ENCODE peak calls at places on chromosomes 11 and 22, in four cellular contexts. One of them, this sample, is unnamed.

GRCh38 chr11:88523362-88524028 is 186.0 kb upstream of the CTSC start:
- DNase-seq in HCT116: no peak
- DNase-seq in body of pancreas: no peak
- DNase-seq in fibroblast of the aortic adventitia: peak
- DNase-seq in this sample: peak

GRCh38 chr11:8603696-8604077 is 9.7 kb upstream of the STK33 start:
- DNase-seq in fibroblast of the aortic adventitia: no peak
- DNase-seq in HCT116: no peak
- DNase-seq in body of pancreas: no peak
- DNase-seq in this sample: no peak

GRCh38 chr11:120217941-120218694 is 7.3 kb downstream of the OAF start:
- DNase-seq in body of pancreas: peak
- DNase-seq in fibroblast of the aortic adventitia: no peak
- DNase-seq in HCT116: no peak
- DNase-seq in this sample: no peak

GRCh38 chr11:73412308-73412707 is 36.1 kb downstream of the RELT start:
- DNase-seq in HCT116: no peak
- DNase-seq in body of pancreas: no peak
- DNase-seq in fibroblast of the aortic adventitia: no peak
- DNase-seq in this sample: peak

GRCh38 chr11:69241075-69241740 is 52.7 kb upstream of the MYEOV start:
- DNase-seq in body of pancreas: no peak
- DNase-seq in fibroblast of the aortic adventitia: no peak
- DNase-seq in HCT116: no peak
- DNase-seq in this sample: no peak

GRCh38 chr11:17564687-17565042 is 17.6 kb downstream of the OTOG start:
- DNase-seq in HCT116: no peak
- DNase-seq in fibroblast of the aortic adventitia: no peak
- DNase-seq in body of pancreas: no peak
- DNase-seq in this sample: no peak

GRCh38 chr22:17706451-17706900 is 67.8 kb downstream of the BID start:
- DNase-seq in fibroblast of the aortic adventitia: peak
- DNase-seq in body of pancreas: peak
- DNase-seq in HCT116: peak
- DNase-seq in this sample: peak

GRCh38 chr22:18954941-18955571 is 19.0 kb upstream of the PRODH start:
- DNase-seq in fibroblast of the aortic adventitia: no peak
- DNase-seq in body of pancreas: no peak
- DNase-seq in HCT116: no peak
- DNase-seq in this sample: no peak

GRCh38 chr11:17719940-17720795 is 797 bp downstream of the MYOD1 start:
- DNase-seq in HCT116: no peak
- DNase-seq in body of pancreas: no peak
- DNase-seq in fibroblast of the aortic adventitia: no peak
- DNase-seq in this sample: peak

GRCh38 chr11:66313321-66314185 is 3.3 kb downstream of the CD248 start:
- DNase-seq in fibroblast of the aortic adventitia: peak
- DNase-seq in HCT116: no peak
- DNase-seq in body of pancreas: no peak
- DNase-seq in this sample: peak

GRCh38 chr11:41497974-41498373 is 38.5 kb upstream of the LRRC4C start:
- DNase-seq in fibroblast of the aortic adventitia: peak
- DNase-seq in HCT116: no peak
- DNase-seq in body of pancreas: no peak
- DNase-seq in this sample: peak

GRCh38 chr22:23519442-23520177 is 60.5 kb downstream of the IGLL1 start:
- DNase-seq in fibroblast of the aortic adventitia: no peak
- DNase-seq in HCT116: no peak
- DNase-seq in body of pancreas: no peak
- DNase-seq in this sample: no peak

GRCh38 chr11:36149538-36150242 is 139.5 kb downstream of the COMMD9 start:
- DNase-seq in body of pancreas: peak
- DNase-seq in HCT116: peak
- DNase-seq in fibroblast of the aortic adventitia: peak
- DNase-seq in this sample: peak

GRCh38 chr11:8283510-8284272 is 20.0 kb upstream of the LMO1 start:
- DNase-seq in body of pancreas: peak
- DNase-seq in HCT116: no peak
- DNase-seq in fibroblast of the aortic adventitia: no peak
- DNase-seq in this sample: no peak

GRCh38 chr11:113896156-113896879 is 8.3 kb upstream of the HTR3B start:
- DNase-seq in body of pancreas: peak
- DNase-seq in HCT116: peak
- DNase-seq in fibroblast of the aortic adventitia: peak
- DNase-seq in this sample: peak

GRCh38 chr11:44955019-44955738 is 4.5 kb upstream of the TP53I11 start:
- DNase-seq in HCT116: no peak
- DNase-seq in body of pancreas: no peak
- DNase-seq in fibroblast of the aortic adventitia: peak
- DNase-seq in this sample: peak

GRCh38 chr11:78203184-78203583 is 14.5 kb downstream of the USP35 start:
- DNase-seq in HCT116: no peak
- DNase-seq in body of pancreas: peak
- DNase-seq in fibroblast of the aortic adventitia: no peak
- DNase-seq in this sample: no peak

GRCh38 chr11:104408630-104409029 is 244.7 kb upstream of the PDGFD start:
- DNase-seq in fibroblast of the aortic adventitia: no peak
- DNase-seq in body of pancreas: no peak
- DNase-seq in HCT116: no peak
- DNase-seq in this sample: no peak

GRCh38 chr11:2109541-2110019 is 29.6 kb downstream of the IGF2 start:
- DNase-seq in HCT116: no peak
- DNase-seq in body of pancreas: no peak
- DNase-seq in fibroblast of the aortic adventitia: no peak
- DNase-seq in this sample: no peak
- H3K4me3 ChIP-seq in HCT116: no peak
- H3K4me3 ChIP-seq in body of pancreas: no peak
- H3K4me3 ChIP-seq in fibroblast of the aortic adventitia: no peak
- H3K4me3 ChIP-seq in this sample: no peak

GRCh38 chr11:61589961-61590360 is 9.1 kb upstream of the SYT7 start:
- DNase-seq in fibroblast of the aortic adventitia: no peak
- DNase-seq in HCT116: no peak
- DNase-seq in body of pancreas: no peak
- DNase-seq in this sample: no peak

GRCh38 chr11:61585115-61585514 is 4.2 kb upstream of the SYT7 start:
- DNase-seq in fibroblast of the aortic adventitia: no peak
- DNase-seq in body of pancreas: no peak
- DNase-seq in HCT116: no peak
- DNase-seq in this sample: no peak

GRCh38 chr11:61587541-61587941 is 6.7 kb upstream of the SYT7 start:
- DNase-seq in HCT116: no peak
- DNase-seq in fibroblast of the aortic adventitia: peak
- DNase-seq in body of pancreas: peak
- DNase-seq in this sample: no peak

GRCh38 chr11:61586792-61587430 is 6.0 kb upstream of the SYT7 start:
- DNase-seq in HCT116: no peak
- DNase-seq in fibroblast of the aortic adventitia: no peak
- DNase-seq in body of pancreas: no peak
- DNase-seq in this sample: no peak

DNA sequence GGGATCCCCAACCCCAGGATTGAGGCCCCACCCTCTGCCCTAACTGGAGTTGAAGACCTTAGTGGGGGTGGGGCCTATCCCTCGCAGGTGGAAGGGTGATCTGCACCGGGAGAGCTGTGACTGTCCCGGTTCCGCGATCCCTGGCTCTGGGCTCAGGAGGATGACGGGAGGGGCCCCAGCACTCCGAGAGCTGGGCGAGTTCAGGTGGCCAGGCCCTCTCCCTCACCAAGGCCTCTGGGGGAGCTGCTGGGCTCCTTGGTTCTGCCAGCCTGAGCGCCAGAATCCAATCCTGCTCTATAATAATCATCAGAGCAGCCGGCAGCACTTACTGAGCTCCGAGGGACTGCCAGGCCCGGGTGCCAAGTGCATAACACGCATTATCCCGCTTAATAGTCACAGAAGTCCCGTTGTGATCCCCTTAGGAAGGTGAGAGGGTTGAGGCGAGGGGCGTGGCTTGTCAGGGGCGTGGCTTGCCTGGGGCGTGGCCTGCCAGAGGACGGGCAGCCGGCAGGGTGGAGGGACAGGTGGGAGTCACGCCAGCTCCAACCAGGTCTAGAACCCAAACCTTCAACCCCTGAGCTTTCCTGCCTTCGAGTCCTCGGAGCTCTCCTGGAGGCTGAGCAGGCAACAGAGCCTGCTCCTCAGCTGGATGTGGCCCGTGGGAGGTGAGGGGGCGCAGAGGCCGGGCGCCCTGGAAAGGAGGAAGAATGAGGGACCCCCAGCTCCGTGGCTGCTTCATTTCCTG is 7.2 kb upstream of the SYT7 start:
- DNase-seq in fibroblast of the aortic adventitia: no peak
- DNase-seq in body of pancreas: peak
- DNase-seq in HCT116: peak
- DNase-seq in this sample: no peak
- TF ChIP-seq CTCF in fibroblast of the aortic adventitia: peak
- TF ChIP-seq CTCF in body of pancreas: peak
- TF ChIP-seq CTCF in HCT116: peak
- TF ChIP-seq CTCF in this sample: peak

GRCh38 chr11:43681543-43681942 is 1.0 kb downstream of the HSD17B12 start:
- DNase-seq in HCT116: no peak
- DNase-seq in fibroblast of the aortic adventitia: peak
- DNase-seq in body of pancreas: no peak
- DNase-seq in this sample: peak
- H3K4me3 ChIP-seq in HCT116: peak
- H3K4me3 ChIP-seq in fibroblast of the aortic adventitia: peak
- H3K4me3 ChIP-seq in body of pancreas: peak
- H3K4me3 ChIP-seq in this sample: peak

GRCh38 chr11:76863196-76863777 is 2.6 kb downstream of the ACER3 start:
- DNase-seq in body of pancreas: no peak
- DNase-seq in HCT116: no peak
- DNase-seq in fibroblast of the aortic adventitia: no peak
- DNase-seq in this sample: no peak

GRCh38 chr11:76861490-76861953 is 804 bp downstream of the ACER3 start:
- DNase-seq in body of pancreas: no peak
- DNase-seq in HCT116: no peak
- DNase-seq in fibroblast of the aortic adventitia: no peak
- DNase-seq in this sample: no peak

GRCh38 chr11:76857776-76858461 is 2.8 kb upstream of the ACER3 start:
- DNase-seq in HCT116: no peak
- DNase-seq in body of pancreas: no peak
- DNase-seq in fibroblast of the aortic adventitia: no peak
- DNase-seq in this sample: no peak

GRCh38 chr11:76859708-76860233 is 947 bp upstream of the ACER3 start:
- DNase-seq in fibroblast of the aortic adventitia: no peak
- DNase-seq in body of pancreas: no peak
- DNase-seq in HCT116: no peak
- DNase-seq in this sample: no peak

GRCh38 chr11:76860539-76861475 is at the start of gene ACER3:
- DNase-seq in fibroblast of the aortic adventitia: peak
- DNase-seq in HCT116: peak
- DNase-seq in body of pancreas: peak
- DNase-seq in this sample: peak
- TF ChIP-seq CTCF in fibroblast of the aortic adventitia: peak
- TF ChIP-seq CTCF in HCT116: peak
- TF ChIP-seq CTCF in body of pancreas: peak
- TF ChIP-seq CTCF in this sample: peak

GRCh38 chr11:62677709-62678108 is 1.2 kb downstream of the UBXN1 start:
- DNase-seq in body of pancreas: no peak
- DNase-seq in fibroblast of the aortic adventitia: no peak
- DNase-seq in HCT116: no peak
- DNase-seq in this sample: no peak
- H3K4me3 ChIP-seq in body of pancreas: peak
- H3K4me3 ChIP-seq in fibroblast of the aortic adventitia: peak
- H3K4me3 ChIP-seq in HCT116: peak
- H3K4me3 ChIP-seq in this sample: peak

DNA sequence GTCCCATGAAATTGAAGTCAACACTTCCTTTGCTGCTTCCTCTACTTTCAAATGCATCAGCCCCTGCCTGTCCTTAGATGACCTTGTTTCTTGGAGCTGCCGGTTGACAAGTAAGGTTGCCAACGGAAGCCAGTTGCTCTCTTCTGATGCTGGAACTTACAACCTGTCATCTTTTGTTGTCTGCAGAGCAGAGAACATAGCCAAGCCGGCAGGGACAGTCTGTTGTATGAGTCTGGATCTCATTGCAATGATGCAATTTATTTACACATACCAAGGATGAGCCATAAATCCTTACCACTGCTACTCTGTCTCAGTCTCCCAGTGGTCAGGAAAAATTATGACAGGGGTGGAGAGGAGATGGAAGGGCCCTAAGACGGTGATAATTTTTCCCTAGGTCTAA is 151.4 kb downstream of the BLID start:
- DNase-seq in body of pancreas: no peak
- DNase-seq in fibroblast of the aortic adventitia: peak
- DNase-seq in HCT116: no peak
- DNase-seq in this sample: peak
- TF ChIP-seq CTCF in body of pancreas: no peak
- TF ChIP-seq CTCF in fibroblast of the aortic adventitia: no peak
- TF ChIP-seq CTCF in HCT116: no peak
- TF ChIP-seq CTCF in this sample: no peak